ENCODE peak calls at places on chromosome 19, in four cellular contexts. Z is pancreas, M is cardiac fibroblast, T is astrocyte of the spinal cord. P is an unnamed sample.

GRCh38 chr19:44992336-44993163 is 8.7 kb upstream of the RELB start:
- DNase-seq in Z (peak; percentile 64), M (no peak), T (no peak), P (no peak)

GRCh38 chr19:49442793-49443365 is 1.6 kb upstream of the SLC17A7 start:
- DNase-seq in Z (peak; percentile 95), M (peak; percentile 87), T (peak; percentile 84), P (peak; percentile 91)

GRCh38 chr19:52735734-52736133 is 890 bp upstream of the ZNF611 start:
- DNase-seq in Z (peak; percentile 62), M (peak; percentile 62), T (peak; percentile 31), P (no peak)

GRCh38 chr19:980133-980998 is 3.8 kb upstream of the WDR18 start:
- DNase-seq in Z (peak; percentile 74), M (no peak), T (no peak), P (no peak)

GRCh38 chr19:46159418-46159817 is 11.4 kb downstream of the IGFL2 start:
- DNase-seq in Z (no peak), M (no peak), T (no peak), P (no peak)

GRCh38 chr19:12052057-12052570 is 647 bp downstream of the ZNF878 start:
- DNase-seq in Z (no peak), M (peak; percentile 9), T (no peak), P (peak; percentile 19)

GRCh38 chr19:38551450-38551813 is 66.3 kb downstream of the MAP4K1 start:
- DNase-seq in Z (no peak), M (no peak), T (no peak), P (no peak)

GRCh38 chr19:51702103-51702753 is 9.1 kb downstream of the SPACA6 start:
- DNase-seq in Z (peak; percentile 94), M (peak; percentile 60), T (peak; percentile 55), P (peak; percentile 63)

GRCh38 chr19:50384685-50385535 is 763 bp downstream of the POLD1 start:
- DNase-seq in Z (no peak), M (peak; percentile 25), T (no peak), P (peak; percentile 26)

GRCh38 chr19:42281175-42282035 is 12.4 kb downstream of the CIC start:
- DNase-seq in Z (peak; percentile 86), M (peak; percentile 22), T (peak; percentile 64), P (peak; percentile 56)

GRCh38 chr19:38402967-38403674 is at the start of gene FAM98C:
- DNase-seq in Z (peak; percentile 99), M (peak; percentile 96), T (peak; percentile 97), P (peak; percentile 100)

GRCh38 chr19:38930776-38931761 is at the start of gene MRPS12:
- DNase-seq in Z (peak; percentile 99), M (peak; percentile 100), T (peak; percentile 99), P (peak; percentile 100)

GRCh38 chr19:33849551-33850147 is 53.0 kb downstream of the KCTD15 start:
- DNase-seq in Z (no peak), M (no peak), T (no peak), P (no peak)

GRCh38 chr19:55225415-55225958 is 3.1 kb downstream of the TMEM86B start:
- DNase-seq in Z (no peak), M (no peak), T (no peak), P (no peak)

GRCh38 chr19:29367701-29368306 is 154.9 kb upstream of the UQCRFS1 start:
- DNase-seq in Z (no peak), M (no peak), T (no peak), P (no peak)

GRCh38 chr19:14718522-14719113 is 28.8 kb downstream of the ZNF333 start:
- DNase-seq in Z (no peak), M (peak; percentile 14), T (peak; percentile 3), P (no peak)

P was measured in AG08396.